ENCODE peak calls at places on chromosomes 13 and 19, in ten cellular contexts. C is KG1; U is pulmonary artery endothelial cell; H is activated CD8-positive, alpha-beta memory T cell treated with anti-CD3 and anti-CD28 coated beads for 1 hour; F is posterior cingulate gyrus; N is AG09319; A is stimulated activated CD8-positive, alpha-beta memory T cell treated with anti-CD3 and anti-CD28 coated beads, Interleukin-15, amount 100 ng/mL, for 4 hours; L is stimulated activated CD4-positive, alpha-beta T cell treated with anti-CD3 and anti-CD28 coated beads, Interleukin-2, amount 100 ng/mL, for 48 hours; Z is LoVo; S is nucleus accumbens. Q is an unnamed sample.

GRCh38 chr19:15438124-15438496 is 11.6 kb downstream of the WIZ start:
- DNase-seq in U (no peak), N (no peak), H (no peak), Z (no peak), S (no peak), A (no peak), L (no peak), C (no peak), F (no peak), Q (no peak)

GRCh38 chr13:46795321-46795720 is 1.6 kb downstream of the ESD start:
- DNase-seq in U (no peak), A (no peak), L (no peak), S (no peak), C (no peak), H (no peak), Z (no peak), F (no peak), N (no peak), Q (peak; percentile 19)

GRCh38 chr19:39008137-39008536 is 24.2 kb downstream of the FBXO27 start:
- DNase-seq in Z (no peak), N (no peak), L (no peak), A (no peak), U (no peak), C (no peak), F (no peak), S (no peak), H (no peak), Q (no peak)

GRCh38 chr19:2303209-2303798 is 4.7 kb downstream of the LINGO3 start:
- DNase-seq in S (no peak), N (no peak), L (no peak), H (no peak), U (no peak), A (no peak), C (no peak), F (no peak), Z (no peak), Q (no peak)

GRCh38 chr19:47686679-47687450 is 26.4 kb upstream of the EHD2 start:
- DNase-seq in U (no peak), Z (no peak), F (no peak), S (no peak), L (no peak), N (no peak), A (no peak), H (no peak), C (no peak), Q (no peak)

GRCh38 chr13:89988206-89988605 is 1359.3 kb upstream of the MIR17HG start:
- DNase-seq in L (no peak), U (no peak), S (no peak), A (no peak), Z (no peak), F (no peak), H (no peak), N (no peak), C (no peak), Q (no peak)

GRCh38 chr13:59360108-59360507 is 803.6 kb downstream of the DIAPH3 start:
- DNase-seq in S (no peak), Z (no peak), U (no peak), L (no peak), C (no peak), H (no peak), N (no peak), F (no peak), A (no peak), Q (no peak)

GRCh38 chr19:41367848-41368301 is 3.9 kb upstream of the B9D2 start:
- DNase-seq in F (no peak), A (no peak), S (no peak), L (no peak), H (no peak), N (peak; percentile 78), U (peak; percentile 61), C (peak; percentile 8), Z (no peak), Q (no peak)

GRCh38 chr19:52896431-52897148 is 845 bp downstream of the ZNF320 start:
- DNase-seq in L (no peak), N (no peak), H (no peak), A (no peak), C (no peak), S (no peak), Z (peak; percentile 72), U (no peak), F (no peak), Q (no peak)

GRCh38 chr19:51450730-51451307 is 7.4 kb downstream of the SIGLEC8 start:
- DNase-seq in S (no peak), U (no peak), H (no peak), F (no peak), C (no peak), L (peak; percentile 32), A (peak; percentile 57), N (no peak), Z (no peak), Q (no peak)

GRCh38 chr13:45602183-45602582 is 13.4 kb downstream of the ERICH6B start:
- DNase-seq in Z (no peak), A (no peak), L (no peak), U (no peak), C (no peak), F (no peak), N (no peak), S (no peak), H (no peak), Q (no peak)

GRCh38 chr13:43057653-43058317 is 34.4 kb downstream of the DNAJC15 start:
- DNase-seq in S (no peak), Z (peak; percentile 61), U (no peak), L (no peak), A (no peak), C (no peak), H (peak; percentile 8), F (no peak), N (no peak), Q (no peak)

GRCh38 chr19:38944981-38945506 is 14.3 kb downstream of the MRPS12 start:
- DNase-seq in A (no peak), L (no peak), H (no peak), C (no peak), Z (no peak), F (no peak), S (no peak), U (no peak), N (no peak), Q (no peak)

GRCh38 chr13:72290962-72291681 is 424.1 kb upstream of the DACH1 start:
- DNase-seq in L (no peak), Z (peak; percentile 41), F (no peak), U (no peak), N (no peak), H (no peak), S (no peak), C (no peak), A (no peak), Q (no peak)

GRCh38 chr13:20073775-20074174 is 87.1 kb downstream of the GJA3 start:
- DNase-seq in S (no peak), A (no peak), N (no peak), F (no peak), H (no peak), U (no peak), L (no peak), Z (no peak), C (no peak), Q (no peak)

GRCh38 chr13:37326319-37326718 is 220.9 kb upstream of the CSNK1A1L start:
- DNase-seq in S (no peak), L (no peak), N (no peak), H (no peak), Z (no peak), F (no peak), C (no peak), U (no peak), A (no peak), Q (no peak)

GRCh38 chr19:40809358-40810086 is 10.5 kb downstream of the EGLN2 start:
- DNase-seq in N (no peak), Z (no peak), C (no peak), A (no peak), S (no peak), U (no peak), H (no peak), L (no peak), F (no peak), Q (no peak)

GRCh38 chr19:51097166-51097736 is 11.0 kb downstream of the CTU1 start:
- DNase-seq in F (peak; percentile 72), U (no peak), L (peak; percentile 80), N (no peak), A (no peak), H (peak; percentile 48), S (peak; percentile 22), Z (peak; percentile 58), C (peak; percentile 16), Q (peak; percentile 27)

GRCh38 chr13:65836066-65836465 is 1394.1 kb downstream of the PCDH9 start:
- DNase-seq in F (no peak), S (no peak), Z (no peak), U (no peak), C (no peak), N (no peak), L (no peak), A (no peak), H (no peak), Q (no peak)

GRCh38 chr13:112854321-112854720 is 114.7 kb upstream of the MCF2L start:
- DNase-seq in N (no peak), S (no peak), F (no peak), H (no peak), U (no peak), C (no peak), A (no peak), L (no peak), Z (no peak), Q (no peak)

GRCh38 chr13:51397262-51397933 is 55.4 kb downstream of the INTS6 start:
- DNase-seq in F (no peak), H (no peak), A (no peak), C (no peak), L (no peak), S (no peak), Z (no peak), U (no peak), N (peak; percentile 48), Q (no peak)

GRCh38 chr19:56840452-56841193 is at the start of the genes PEG3 and ZIM2:
- DNase-seq in A (no peak), L (no peak), H (no peak), C (no peak), N (no peak), F (peak; percentile 82), S (peak; percentile 93), U (no peak), Z (no peak), Q (no peak)

GRCh38 chr13:113794764-113795173 is 35.7 kb downstream of the TMEM255B start:
- DNase-seq in Z (no peak), A (no peak), U (no peak), S (no peak), F (no peak), C (no peak), N (no peak), H (no peak), L (no peak), Q (no peak)

GRCh38 chr13:75633285-75633684 is 2.8 kb upstream of the LMO7 start:
- DNase-seq in A (no peak), C (no peak), L (no peak), U (no peak), Z (no peak), N (no peak), H (no peak), S (no peak), F (no peak), Q (no peak)

GRCh38 chr19:13460045-13460444 is 46.2 kb downstream of the CACNA1A start:
- DNase-seq in S (peak; percentile 29), F (no peak), A (no peak), Z (no peak), C (no peak), U (no peak), H (no peak), L (no peak), N (no peak), Q (no peak)

GRCh38 chr13:24709186-24709913 is 29.1 kb downstream of the ATP12A start:
- DNase-seq in H (peak; percentile 17), U (no peak), S (no peak), F (no peak), A (peak; percentile 19), Z (no peak), N (no peak), L (peak; percentile 44), C (peak; percentile 74), Q (no peak)

GRCh38 chr13:30463820-30464495 is 1.8 kb downstream of the HMGB1 start:
- DNase-seq in C (no peak), S (peak; percentile 60), N (no peak), H (peak; percentile 19), F (peak; percentile 53), U (no peak), A (peak; percentile 49), Z (peak; percentile 47), L (peak; percentile 62), Q (no peak)

GRCh38 chr19:18489627-18490184 is 32.2 kb downstream of the ELL start:
- DNase-seq in A (no peak), L (no peak), F (no peak), N (no peak), H (no peak), C (no peak), Z (no peak), U (no peak), S (no peak), Q (no peak)